ENCODE peak calls at places on chromosome 1, in five cellular contexts. G is NT2/D1, P is astrocyte, H is colonic mucosa, N is mammary epithelial cell. U is an unnamed sample.

GRCh38 chr1:7587108-7587507 is 184.0 kb upstream of the VAMP3 start:
- DNase-seq in H (no peak), G (no peak), P (no peak), N (no peak), U (no peak)

GRCh38 chr1:10730985-10731384 is 65.5 kb downstream of the CASZ1 start:
- DNase-seq in H (no peak), G (no peak), P (peak; percentile 79), N (peak; percentile 86), U (peak; percentile 95)

GRCh38 chr1:214404571-214405213 is 123.7 kb downstream of the SMYD2 start:
- DNase-seq in P (peak; percentile 89), G (peak; percentile 47), H (no peak), N (peak; percentile 98), U (peak; percentile 98)

GRCh38 chr1:96214982-96215381 is 506.6 kb upstream of the PTBP2 start:
- DNase-seq in N (no peak), G (no peak), H (no peak), P (no peak), U (no peak)

GRCh38 chr1:240701412-240701811 is 89.5 kb upstream of the GREM2 start:
- DNase-seq in G (no peak), H (no peak), P (peak; percentile 84), N (no peak), U (peak; percentile 12)

GRCh38 chr1:156673387-156674121 is 3.7 kb downstream of the NES start:
- DNase-seq in P (no peak), H (no peak), N (no peak), G (peak; percentile 100), U (no peak)

GRCh38 chr1:214537219-214537618 is 14.2 kb downstream of the PTPN14 start:
- DNase-seq in N (peak; percentile 36), P (no peak), H (no peak), G (no peak), U (peak; percentile 53)

GRCh38 chr1:5551274-5551966 is 440.8 kb downstream of the NPHP4 start:
- DNase-seq in P (no peak), N (peak; percentile 1), H (peak; percentile 52), G (no peak), U (peak; percentile 20)

GRCh38 chr1:87852410-87853202 is 523.9 kb downstream of the LMO4 start:
- DNase-seq in N (no peak), P (no peak), G (peak; percentile 11), H (peak; percentile 59), U (no peak)

GRCh38 chr1:206891412-206891811 is 5.8 kb upstream of the IL24 start:
- DNase-seq in G (no peak), H (no peak), P (no peak), N (no peak), U (peak; percentile 73)

GRCh38 chr1:206892351-206892984 is 4.8 kb upstream of the IL24 start:
- DNase-seq in H (no peak), P (peak; percentile 44), N (peak; percentile 40), G (no peak), U (peak; percentile 87)

GRCh38 chr1:206890690-206891089 is 6.6 kb upstream of the IL24 start:
- DNase-seq in N (peak; percentile 64), P (peak; percentile 76), G (no peak), H (no peak), U (peak; percentile 94)

GRCh38 chr1:206887701-206888100 is 9.5 kb upstream of the IL24 start:
- DNase-seq in G (no peak), H (no peak), N (peak; percentile 43), P (no peak), U (peak; percentile 80)

GRCh38 chr1:206890125-206890637 is 7.1 kb upstream of the IL24 start:
- DNase-seq in N (peak; percentile 84), G (peak; percentile 74), P (peak; percentile 48), H (no peak), U (peak; percentile 97)
- H3K4me3 ChIP-seq in N (no peak overlapping the region), G (no peak overlapping the region), P (no peak overlapping the region), H (no peak overlapping the region), U (no peak overlapping the region)

GRCh38 chr1:34925730-34926129 is 3.7 kb downstream of the DLGAP3 start:
- DNase-seq in G (no peak), H (no peak), N (no peak), P (no peak), U (no peak)

GRCh38 chr1:34926894-34927293 is 2.6 kb downstream of the DLGAP3 start:
- DNase-seq in H (peak; percentile 1), P (no peak), G (no peak), N (no peak), U (peak; percentile 20)

GRCh38 chr1:34924759-34925555 is 4.5 kb downstream of the DLGAP3 start:
- DNase-seq in P (peak; percentile 26), G (peak; percentile 55), N (peak; percentile 45), H (peak; percentile 49), U (peak; percentile 16)

GRCh38 chr1:34926156-34926555 is 3.3 kb downstream of the DLGAP3 start:
- DNase-seq in H (peak; percentile 3), G (no peak), N (no peak), P (no peak), U (no peak)

GRCh38 chr1:34923490-34923889 is 6.0 kb downstream of the DLGAP3 start:
- DNase-seq in P (no peak), G (no peak), H (no peak), N (no peak), U (no peak)
- H3K27me3 ChIP-seq in P (peaks cover 44% of the 10 kb centered on the region), G (peaks cover 50% of the 10 kb centered on the region), H (peaks cover 22% of the 10 kb centered on the region), N (peaks cover 5% of the 10 kb centered on the region), U (peaks cover 9% of the 10 kb centered on the region)

GRCh38 chr1:18927654-18928272 is 25.4 kb upstream of the ALDH4A1 start:
- DNase-seq in N (peak; percentile 52), H (no peak), P (peak; percentile 79), G (no peak), U (peak; percentile 44)

GRCh38 chr1:18927082-18927653 is 24.8 kb upstream of the ALDH4A1 start:
- DNase-seq in P (no peak), N (peak; percentile 76), H (no peak), G (no peak), U (peak; percentile 74)

GRCh38 chr1:18928985-18929384 is 26.6 kb upstream of the ALDH4A1 start:
- DNase-seq in N (no peak), H (no peak), P (no peak), G (no peak), U (no peak)

GRCh38 chr1:18928406-18928805 is 26.1 kb upstream of the ALDH4A1 start:
- DNase-seq in N (no peak), H (no peak), G (no peak), P (no peak), U (no peak)

GRCh38 chr1:18926315-18927081 is 24.1 kb upstream of the ALDH4A1 start:
- DNase-seq in G (no peak), P (peak; percentile 93), H (peak; percentile 57), N (peak; percentile 97), U (peak; percentile 95)
- H3K4me3 ChIP-seq in G (no peak overlapping the region), P (no peak overlapping the region), H (no peak overlapping the region), N (peak overlapping the region; percentile 1), U (no peak overlapping the region)

GRCh38 chr1:201489656-201490261 is 17.2 kb downstream of the CSRP1 start:
- DNase-seq in N (no peak), P (no peak), H (no peak), G (no peak), U (no peak)
- H3K27me3 ChIP-seq in N (no peaks in the 10 kb centered on the region), P (no peaks in the 10 kb centered on the region), H (no peaks in the 10 kb centered on the region), G (no peaks in the 10 kb centered on the region), U (no peaks in the 10 kb centered on the region)

GRCh38 chr1:216723274-216723780 is at the start of gene ESRRG:
- DNase-seq in N (no peak), G (peak; percentile 83), P (peak; percentile 13), H (peak; percentile 49), U (peak; percentile 18)

GRCh38 chr1:216722841-216723240 is 388 bp downstream of the ESRRG start:
- DNase-seq in H (peak; percentile 18), G (no peak), N (no peak), P (no peak), U (no peak)

GRCh38 chr1:216726435-216726834 is 3.2 kb upstream of the ESRRG start:
- DNase-seq in H (no peak), P (no peak), G (no peak), N (no peak), U (no peak)

GRCh38 chr1:216721878-216722277 is 1.4 kb downstream of the ESRRG start:
- DNase-seq in N (no peak), H (no peak), G (no peak), P (no peak), U (no peak)
- H3K4me3 ChIP-seq in N (no peak overlapping the region), H (no peak overlapping the region), G (no peak overlapping the region), P (no peak overlapping the region), U (no peak overlapping the region)

GRCh38 chr1:68232354-68233148 is at the start of gene WLS:
- DNase-seq in N (peak; percentile 70), G (peak; percentile 83), H (peak; percentile 87), P (peak; percentile 74), U (peak; percentile 55)

GRCh38 chr1:68234094-68234493 is 1.8 kb upstream of the WLS start:
- DNase-seq in N (no peak), P (no peak), G (no peak), H (no peak), U (peak; percentile 53)

GRCh38 chr1:68230901-68231626 is 1.3 kb downstream of the WLS start:
- DNase-seq in G (no peak), P (no peak), N (peak; percentile 29), H (peak; percentile 47), U (no peak)

GRCh38 chr1:68231627-68232303 is 558 bp downstream of the WLS start:
- DNase-seq in G (peak; percentile 33), H (peak; percentile 68), P (peak; percentile 67), N (peak; percentile 68), U (no peak)

DNA sequence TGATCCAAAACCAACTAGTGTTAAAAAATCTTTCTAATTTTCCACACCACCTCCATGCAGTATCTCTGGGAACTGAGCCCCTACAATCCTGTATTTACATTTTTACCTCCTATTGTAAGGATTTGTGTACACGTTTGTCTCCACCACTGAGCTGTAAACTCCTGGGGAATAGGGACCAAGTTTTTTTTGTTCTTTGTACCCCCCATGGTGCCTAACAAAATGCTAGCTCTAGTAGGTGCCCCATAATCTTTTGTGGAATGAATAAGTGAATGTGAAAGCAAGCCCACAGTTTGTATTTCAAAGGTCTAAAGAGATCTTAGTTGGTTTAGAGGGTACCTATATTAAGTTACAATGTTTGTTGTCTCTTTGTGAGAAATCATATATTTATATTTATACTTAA is 879 bp upstream of the WLS start:
- DNase-seq in G (peak; percentile 35), H (no peak), N (no peak), P (no peak), U (no peak)
- H3K27me3 ChIP-seq in G (peaks cover 41% of the 10 kb centered on the region), H (no peaks in the 10 kb centered on the region), N (no peaks in the 10 kb centered on the region), P (no peaks in the 10 kb centered on the region), U (no peaks in the 10 kb centered on the region)

GRCh38 chr1:151144474-151145157 is 1.8 kb downstream of the SEMA6C start:
- DNase-seq in G (no peak), N (no peak), P (no peak), H (no peak), U (no peak)
- H3K4me3 ChIP-seq in G (peak overlapping the region; percentile 82), N (no peak overlapping the region), P (no peak overlapping the region), H (no peak overlapping the region), U (no peak overlapping the region)